ENCODE peak calls at places on chromosome 20, in seven cellular contexts. O, P, E, D, I, Y and S are unnamed samples.

GRCh38 chr20:48209102-48209501 is 423.8 kb upstream of the SULF2 start:
- DNase-seq in E (no peak), I (no peak), D (no peak), O (no peak), P (no peak), Y (no peak), S (no peak)

GRCh38 chr20:48282591-48283228 is 497.4 kb upstream of the SULF2 start:
- DNase-seq in E (no peak), D (peak; percentile 73), P (peak; percentile 11), O (no peak), Y (no peak), I (no peak), S (no peak)

GRCh38 chr20:6466065-6466810 is 301.2 kb upstream of the BMP2 start:
- DNase-seq in D (no peak), P (no peak), I (no peak), O (no peak), E (no peak), Y (no peak), S (no peak)

GRCh38 chr20:19079536-19080299 is 132.7 kb upstream of the SLC24A3 start:
- DNase-seq in Y (no peak), E (no peak), I (peak; percentile 46), D (no peak), P (peak; percentile 4), O (no peak), S (no peak)

GRCh38 chr20:44050327-44050726 is 135.7 kb downstream of the TOX2 start:
- DNase-seq in I (no peak), Y (no peak), P (no peak), E (no peak), O (no peak), D (no peak), S (no peak)

GRCh38 chr20:18983796-18984195 is 170.2 kb downstream of the SCP2D1 start:
- DNase-seq in Y (no peak), E (no peak), O (no peak), P (no peak), I (no peak), D (no peak), S (no peak)

GRCh38 chr20:41133709-41134361 is 3.5 kb upstream of the PLCG1 start:
- DNase-seq in E (no peak), Y (no peak), P (no peak), O (no peak), I (peak; percentile 98), D (no peak), S (peak; percentile 89)

GRCh38 chr20:34791289-34792020 is 34.0 kb downstream of the NCOA6 start:
- DNase-seq in O (no peak), Y (no peak), P (peak; percentile 75), D (no peak), I (no peak), E (no peak), S (no peak)

DNA sequence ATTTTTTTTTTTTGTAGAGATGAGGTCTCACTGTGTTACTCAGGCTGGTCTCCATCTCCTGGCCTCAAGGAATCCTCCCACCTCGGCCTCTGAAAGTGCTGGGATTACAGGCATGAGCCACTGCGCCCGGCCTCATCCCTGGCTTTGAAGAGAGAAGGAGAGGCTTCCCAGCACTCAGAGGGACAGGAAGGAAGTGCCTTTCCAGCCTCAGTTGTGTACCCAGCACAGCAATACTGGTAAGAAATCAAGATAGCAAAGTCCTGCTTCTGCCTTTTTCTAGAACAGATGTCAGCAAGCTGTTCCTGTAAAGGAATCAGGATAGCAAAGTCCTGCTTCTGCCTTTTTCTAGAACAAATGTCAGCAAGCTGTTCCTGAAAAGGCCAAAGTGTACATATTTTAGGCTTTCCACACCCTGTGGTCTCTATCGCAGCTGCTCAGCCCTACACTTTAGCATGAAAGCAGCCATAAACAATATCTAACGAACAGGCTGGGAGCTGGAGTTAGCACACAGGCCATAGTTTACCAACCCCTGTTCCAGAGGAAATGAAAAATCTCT is 6.3 kb upstream of the PLTP start:
- DNase-seq in O (no peak), E (no peak), D (no peak), I (no peak), P (no peak), Y (no peak), S (no peak)
- H3K27ac ChIP-seq in O (peak overlapping the region; percentile 84), E (no peak overlapping the region), D (peak overlapping the region; percentile 61), I (no peak overlapping the region), P (no peak overlapping the region), Y (peak overlapping the region; percentile 42), S (no peak overlapping the region)

DNA sequence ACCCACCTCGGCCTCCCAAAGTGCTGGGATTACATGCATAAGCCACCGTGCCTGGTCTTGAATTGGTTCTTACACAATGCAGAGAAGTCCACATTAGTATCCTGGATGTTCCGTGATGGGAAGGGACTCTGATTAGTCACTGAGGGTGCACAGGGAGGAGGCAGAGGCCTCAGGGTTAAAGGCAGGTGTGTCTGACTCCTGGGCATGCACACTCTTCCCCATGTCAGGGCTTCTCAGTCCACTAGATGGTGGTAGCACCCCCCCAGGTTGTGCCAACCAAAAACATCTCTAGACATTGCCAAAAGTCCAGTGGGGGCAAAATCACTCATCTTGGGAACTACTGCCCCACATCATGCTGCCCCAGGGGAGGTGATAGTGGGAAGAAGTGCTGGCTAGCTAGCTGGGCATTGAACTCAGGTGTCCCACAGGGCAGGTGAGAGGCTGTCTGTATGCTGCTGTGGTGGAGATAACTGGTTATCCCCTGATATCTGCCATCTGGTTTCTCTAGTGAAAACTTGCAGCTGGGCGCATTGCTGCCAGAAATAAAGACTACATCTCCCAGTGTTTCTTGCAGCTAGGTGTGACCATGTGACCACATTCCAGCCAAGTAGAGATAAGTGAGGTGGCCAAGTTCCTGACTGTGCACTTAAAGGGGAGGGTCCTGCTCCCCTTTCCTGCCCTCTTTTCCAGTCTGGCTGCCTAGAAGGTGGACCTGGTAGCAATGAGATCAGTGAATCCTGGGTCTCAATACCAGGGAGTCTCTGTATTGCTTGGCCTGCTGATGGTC is 8.4 kb upstream of the NSFL1C start:
- DNase-seq in I (peak; percentile 95), O (no peak), P (no peak), D (no peak), E (no peak), Y (no peak), S (peak; percentile 93)
- H3K4me1 ChIP-seq in I (peaks cover 60% of the 10 kb centered on the region), O (no peaks in the 10 kb centered on the region), P (peaks cover 19% of the 10 kb centered on the region), D (peaks cover 4% of the 10 kb centered on the region), E (no peaks in the 10 kb centered on the region), Y (peaks cover 5% of the 10 kb centered on the region), S (peaks cover 20% of the 10 kb centered on the region)

GRCh38 chr20:53840462-53841000 is 229.9 kb downstream of the BCAS1 start:
- DNase-seq in O (no peak), E (no peak), Y (no peak), I (no peak), P (no peak), D (no peak), S (no peak)
- H3K27ac ChIP-seq in O (no peak overlapping the region), E (no peak overlapping the region), Y (no peak overlapping the region), I (no peak overlapping the region), P (no peak overlapping the region), D (no peak overlapping the region), S (no peak overlapping the region)

GRCh38 chr20:51631011-51631950 is 88.8 kb upstream of the NFATC2 start:
- DNase-seq in I (peak; percentile 92), D (peak; percentile 65), O (no peak), P (peak; percentile 96), E (no peak), Y (peak; percentile 55), S (peak; percentile 80)
- H3K4me1 ChIP-seq in I (peaks cover 13% of the 10 kb centered on the region), D (peaks cover 17% of the 10 kb centered on the region), O (peaks cover 25% of the 10 kb centered on the region), P (peaks cover 15% of the 10 kb centered on the region), E (peaks cover 3% of the 10 kb centered on the region), Y (peaks cover 17% of the 10 kb centered on the region), S (peaks cover 12% of the 10 kb centered on the region)

GRCh38 chr20:24636626-24637025 is 167.2 kb downstream of the SYNDIG1 start:
- DNase-seq in D (no peak), Y (no peak), I (no peak), E (no peak), P (no peak), O (no peak), S (no peak)
- H3K27ac ChIP-seq in D (no peak overlapping the region), Y (no peak overlapping the region), I (no peak overlapping the region), E (no peak overlapping the region), P (no peak overlapping the region), O (no peak overlapping the region), S (no peak overlapping the region)

DNA sequence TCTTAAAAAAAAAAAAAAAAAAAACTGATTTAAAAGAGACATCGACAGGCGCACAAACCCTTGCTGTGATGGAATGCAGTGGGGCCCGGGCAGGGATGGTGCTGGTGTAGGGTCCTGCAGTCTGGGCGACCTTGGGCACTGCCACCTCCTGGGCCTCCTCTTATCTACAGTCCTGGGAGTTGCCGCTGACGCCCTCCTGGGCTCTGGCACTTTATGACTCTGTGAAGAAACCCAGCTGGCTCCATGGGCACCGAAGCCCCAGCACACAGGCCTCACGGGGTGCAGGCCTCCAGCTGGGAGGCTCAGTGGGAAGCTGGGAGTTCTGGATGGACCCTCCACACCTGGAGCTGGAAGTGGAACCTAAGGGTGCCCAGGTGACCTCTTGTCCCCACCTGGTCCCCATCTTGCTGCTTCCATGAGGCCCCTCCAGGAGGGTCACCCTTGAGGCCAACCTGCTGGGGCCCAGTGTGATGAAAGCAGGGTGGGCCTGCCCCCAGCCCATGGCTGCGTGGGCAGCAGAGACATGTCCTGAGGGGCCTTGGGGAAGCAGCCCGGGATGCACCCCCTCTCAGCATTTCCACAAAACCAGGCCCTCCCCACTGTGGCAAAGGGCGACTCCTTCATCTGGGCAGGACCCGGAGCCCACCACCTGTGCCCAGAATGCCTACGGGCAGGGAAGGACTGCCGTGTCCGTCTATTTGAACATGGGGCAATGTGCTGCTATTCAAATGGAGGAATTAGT is 104.9 kb downstream of the ASXL1 start:
- DNase-seq in D (peak; percentile 90), E (no peak), P (no peak), Y (no peak), I (no peak), O (no peak), S (no peak)
- H3K4me1 ChIP-seq in D (peaks cover 49% of the 10 kb centered on the region), E (no peaks in the 10 kb centered on the region), P (no peaks in the 10 kb centered on the region), Y (peaks cover 61% of the 10 kb centered on the region), I (peaks cover 4% of the 10 kb centered on the region), O (peaks cover 49% of the 10 kb centered on the region), S (no peaks in the 10 kb centered on the region)